ENCODE peak calls at places on chromosomes 7 and 10, in ten cellular contexts. G, D, H, A, I, Q, T, F, M and P are unnamed samples.
A peak's percentile ranks its signal among the peaks of the same experiment; 100 is the strongest.

GRCh38 chr7:3738964-3739363 is 437.9 kb downstream of the SDK1 start:
- DNase-seq in G (no peak), D (no peak), H (no peak), A (no peak), I (no peak), Q (no peak), T (no peak), F (no peak), M (no peak), P (no peak)

GRCh38 chr7:142908290-142908689 is 22.7 kb upstream of the TRPV6 start:
- DNase-seq in G (no peak), D (no peak), H (no peak), A (no peak), I (no peak), Q (no peak), T (no peak), F (no peak), M (no peak), P (no peak)

GRCh38 chr7:148142660-148143248 is 447.8 kb upstream of the C7orf33 start:
- DNase-seq in G (no peak), D (peak; percentile 36), H (no peak), A (no peak), I (peak; percentile 55), Q (peak; percentile 65), T (no peak), F (peak; percentile 11), M (peak; percentile 11), P (no peak)

GRCh38 chr7:20193873-20194272 is 23.3 kb downstream of the MACC1 start:
- DNase-seq in G (no peak), D (no peak), H (no peak), A (no peak), I (no peak), Q (no peak), T (no peak), F (no peak), M (no peak), P (no peak)

GRCh38 chr7:550881-551614 is 31.4 kb upstream of the PDGFA start:
- DNase-seq in G (no peak), D (no peak), H (no peak), A (no peak), I (no peak), Q (no peak), T (no peak), F (no peak), M (no peak), P (no peak)

GRCh38 chr7:131606346-131607290 is 50.2 kb upstream of the PODXL start:
- DNase-seq in G (no peak), D (no peak), H (no peak), A (no peak), I (peak; percentile 44), Q (no peak), T (no peak), F (no peak), M (no peak), P (no peak)

GRCh38 chr7:55593515-55594318 is 21.4 kb upstream of the VOPP1 start:
- DNase-seq in G (peak; percentile 44), D (peak; percentile 35), H (peak; percentile 63), A (no peak), I (peak; percentile 67), Q (peak; percentile 84), T (peak; percentile 54), F (peak; percentile 16), M (peak; percentile 55), P (peak; percentile 75)

GRCh38 chr10:71588685-71589084 is 130.9 kb downstream of the C10orf105 start:
- DNase-seq in G (no peak), D (no peak), H (no peak), A (no peak), I (no peak), Q (no peak), T (no peak), F (no peak), M (no peak), P (no peak)

GRCh38 chr7:1844336-1844955 is 174.4 kb downstream of the ELFN1 start:
- DNase-seq in G (no peak), D (no peak), H (peak; percentile 26), A (no peak), I (no peak), Q (no peak), T (peak; percentile 3), F (no peak), M (no peak), P (no peak)

GRCh38 chr7:76063114-76063513 is 15.2 kb downstream of the MDH2 start:
- DNase-seq in G (no peak), D (no peak), H (no peak), A (no peak), I (no peak), Q (no peak), T (no peak), F (no peak), M (no peak), P (no peak)

GRCh38 chr10:116667484-116667883 is 46.7 kb downstream of the PNLIPRP2 start:
- DNase-seq in G (no peak), D (no peak), H (no peak), A (no peak), I (no peak), Q (no peak), T (no peak), F (no peak), M (no peak), P (no peak)

GRCh38 chr10:114489521-114490310 is 85.4 kb upstream of the AFAP1L2 start:
- DNase-seq in G (no peak), D (no peak), H (no peak), A (no peak), I (no peak), Q (no peak), T (no peak), F (no peak), M (no peak), P (no peak)

GRCh38 chr7:80699030-80699638 is 60.7 kb downstream of the CD36 start:
- DNase-seq in G (no peak), D (peak; percentile 59), H (no peak), A (peak; percentile 23), I (peak; percentile 61), Q (peak; percentile 12), T (no peak), F (no peak), M (peak; percentile 63), P (no peak)

GRCh38 chr7:69890081-69890369 is 291.8 kb downstream of the AUTS2 start:
- DNase-seq in G (no peak), D (no peak), H (no peak), A (no peak), I (no peak), Q (no peak), T (no peak), F (no peak), M (no peak), P (no peak)

GRCh38 chr10:43339136-43339535 is 32.3 kb upstream of the FXYD4 start:
- DNase-seq in G (no peak), D (no peak), H (no peak), A (no peak), I (no peak), Q (no peak), T (no peak), F (no peak), M (no peak), P (no peak)

GRCh38 chr10:24912214-24912613 is 40.2 kb downstream of the PRTFDC1 start:
- DNase-seq in G (no peak), D (no peak), H (no peak), A (no peak), I (peak; percentile 73), Q (no peak), T (no peak), F (no peak), M (no peak), P (no peak)

GRCh38 chr7:131161103-131161502 is 166.6 kb upstream of the MKLN1 start:
- DNase-seq in G (no peak), D (no peak), H (no peak), A (no peak), I (no peak), Q (no peak), T (no peak), F (no peak), M (peak; percentile 30), P (no peak)

GRCh38 chr7:101094791-101095375 is 9.6 kb downstream of the TRIM56 start:
- DNase-seq in G (no peak), D (peak; percentile 28), H (no peak), A (no peak), I (peak; percentile 66), Q (peak; percentile 55), T (no peak), F (no peak), M (peak; percentile 67), P (no peak)

GRCh38 chr7:36048902-36049240 is 104.2 kb upstream of the EEPD1 start:
- DNase-seq in G (no peak), D (no peak), H (no peak), A (peak; percentile 63), I (no peak), Q (no peak), T (no peak), F (no peak), M (peak; percentile 32), P (no peak)

GRCh38 chr10:24869354-24870016 is 82.9 kb downstream of the PRTFDC1 start:
- DNase-seq in G (no peak), D (no peak), H (no peak), A (no peak), I (no peak), Q (no peak), T (no peak), F (no peak), M (peak; percentile 45), P (no peak)